ENCODE peak calls at places on chromosomes 12 and 14, in ten cellular contexts. U, S, Z, N, W, L, P, A, G and F are unnamed samples.
A peak's percentile ranks its signal among the peaks of the same experiment; 100 is the strongest.

GRCh38 chr12:71685961-71686657 is at the start of gene TMEM19:
- DNase-seq in U (peak; percentile 83), S (peak; percentile 95), Z (peak; percentile 65), N (peak; percentile 90), W (peak; percentile 92), L (peak; percentile 89), P (peak; percentile 93), A (no peak), G (no peak), F (no peak)

GRCh38 chr14:60652674-60653387 is 3.6 kb upstream of the SIX1 start:
- DNase-seq in U (no peak), S (no peak), Z (no peak), N (no peak), W (peak; percentile 55), L (no peak), P (no peak), A (no peak), G (no peak), F (no peak)

GRCh38 chr14:55103005-55103640 is 25.9 kb upstream of the LGALS3 start:
- DNase-seq in U (peak; percentile 58), S (no peak), Z (peak; percentile 95), N (peak; percentile 56), W (peak; percentile 16), L (peak; percentile 96), P (peak; percentile 91), A (peak; percentile 34), G (peak; percentile 86), F (peak; percentile 52)

GRCh38 chr12:106226884-106227640 is 20.8 kb downstream of the CKAP4 start:
- DNase-seq in U (peak; percentile 90), S (peak; percentile 83), Z (no peak), N (no peak), W (no peak), L (peak; percentile 66), P (no peak), A (no peak), G (no peak), F (no peak)

GRCh38 chr12:132427999-132428871 is 61.7 kb upstream of the FBRSL1 start:
- DNase-seq in U (no peak), S (peak; percentile 49), Z (no peak), N (no peak), W (peak; percentile 52), L (no peak), P (no peak), A (no peak), G (no peak), F (no peak)

GRCh38 chr12:121465921-121466799 is 66.2 kb downstream of the RNF34 start:
- DNase-seq in U (no peak), S (peak; percentile 83), Z (no peak), N (no peak), W (peak; percentile 60), L (peak; percentile 30), P (peak; percentile 46), A (no peak), G (no peak), F (no peak)

GRCh38 chr14:73269729-73270651 is 32.7 kb downstream of the PAPLN start:
- DNase-seq in U (no peak), S (peak; percentile 76), Z (no peak), N (peak; percentile 57), W (peak; percentile 53), L (peak; percentile 21), P (peak; percentile 58), A (no peak), G (no peak), F (no peak)

GRCh38 chr12:88298761-88299242 is 156.7 kb downstream of the TMTC3 start:
- DNase-seq in U (no peak), S (no peak), Z (peak; percentile 31), N (no peak), W (no peak), L (peak; percentile 86), P (no peak), A (no peak), G (peak; percentile 33), F (no peak)

GRCh38 chr12:41089438-41089837 is 98.7 kb upstream of the PDZRN4 start:
- DNase-seq in U (no peak), S (no peak), Z (no peak), N (no peak), W (no peak), L (no peak), P (no peak), A (no peak), G (no peak), F (no peak)

GRCh38 chr14:97723834-97724770 is 926.9 kb downstream of the VRK1 start:
- DNase-seq in U (no peak), S (no peak), Z (no peak), N (no peak), W (no peak), L (no peak), P (no peak), A (no peak), G (no peak), F (no peak)

GRCh38 chr14:23828001-23828400 is 125.6 kb upstream of the DHRS4 start:
- DNase-seq in U (no peak), S (no peak), Z (no peak), N (no peak), W (no peak), L (no peak), P (no peak), A (no peak), G (no peak), F (no peak)

GRCh38 chr12:13161172-13161571 is 35.4 kb upstream of the EMP1 start:
- DNase-seq in U (no peak), S (no peak), Z (no peak), N (no peak), W (no peak), L (no peak), P (no peak), A (no peak), G (no peak), F (no peak)

GRCh38 chr12:54993181-54993835 is 8.7 kb upstream of the TESPA1 start:
- DNase-seq in U (peak; percentile 66), S (peak; percentile 92), Z (no peak), N (peak; percentile 35), W (no peak), L (peak; percentile 62), P (peak; percentile 36), A (peak; percentile 42), G (peak; percentile 17), F (peak; percentile 15)

GRCh38 chr12:117111386-117112267 is 12.4 kb upstream of the TESC start:
- DNase-seq in U (no peak), S (peak; percentile 67), Z (no peak), N (no peak), W (peak; percentile 43), L (no peak), P (no peak), A (no peak), G (no peak), F (no peak)

GRCh38 chr12:55074771-55075170 is 51.4 kb upstream of the OR9K2 start:
- DNase-seq in U (no peak), S (peak; percentile 45), Z (no peak), N (no peak), W (no peak), L (no peak), P (no peak), A (no peak), G (no peak), F (peak; percentile 11)

GRCh38 chr12:114935658-114936057 is 251.7 kb upstream of the TBX3 start:
- DNase-seq in U (no peak), S (no peak), Z (no peak), N (no peak), W (no peak), L (no peak), P (no peak), A (no peak), G (no peak), F (no peak)

GRCh38 chr12:80979251-80979650 is 41.5 kb upstream of the LIN7A start:
- DNase-seq in U (no peak), S (no peak), Z (no peak), N (no peak), W (no peak), L (no peak), P (no peak), A (no peak), G (no peak), F (no peak)

GRCh38 chr12:93737457-93738198 is 60.5 kb downstream of the CRADD start:
- DNase-seq in U (peak; percentile 43), S (no peak), Z (no peak), N (no peak), W (no peak), L (no peak), P (no peak), A (no peak), G (no peak), F (no peak)

GRCh38 chr12:128572311-128572810 is 251.4 kb downstream of the SLC15A4 start:
- DNase-seq in U (no peak), S (no peak), Z (no peak), N (no peak), W (no peak), L (no peak), P (no peak), A (no peak), G (no peak), F (no peak)

GRCh38 chr12:77720258-77720657 is 110.4 kb upstream of the NAV3 start:
- DNase-seq in U (no peak), S (no peak), Z (no peak), N (no peak), W (no peak), L (no peak), P (no peak), A (no peak), G (no peak), F (no peak)